ENCODE peak calls at places on chromosomes 1 and 21, in nine cellular contexts. P is activated CD4-positive, CD25-positive, alpha-beta regulatory T cell treated with anti-CD3 and anti-CD28 coated beads, Interleukin-2, amount 50 U/mL, for 72 hours; Z is Ammon's horn; T is activated naive CD8-positive, alpha-beta T cell treated with anti-CD3 and anti-CD28 coated beads for 36 hours; J is C1 segment of cervical spinal cord; U is GM03348; F is astrocyte of the spinal cord; R is astrocyte of the hippocampus; M is NCI-H69. O is an unnamed sample.
A peak's percentile ranks its signal among the peaks of the same experiment; 100 is the strongest.

GRCh38 chr1:236688705-236689104 is 2.4 kb downstream of the ACTN2 start:
- DNase-seq in P (no peak), Z (no peak), T (no peak), J (no peak), U (no peak), F (no peak), R (no peak), M (no peak), O (no peak)

GRCh38 chr1:162551969-162552683 is 9.4 kb upstream of the UAP1 start:
- DNase-seq in P (no peak), Z (no peak), T (no peak), J (no peak), U (peak; percentile 44), F (no peak), R (no peak), M (no peak), O (no peak)

GRCh38 chr1:202577381-202577780 is 132.9 kb downstream of the SYT2 start:
- DNase-seq in P (no peak), Z (no peak), T (no peak), J (no peak), U (no peak), F (no peak), R (no peak), M (no peak), O (no peak)

GRCh38 chr1:184854456-184855180 is 100.0 kb upstream of the EDEM3 start:
- DNase-seq in P (no peak), Z (peak; percentile 38), T (no peak), J (no peak), U (peak; percentile 48), F (peak; percentile 64), R (peak; percentile 41), M (no peak), O (no peak)

GRCh38 chr1:39158330-39159086 is 46.0 kb upstream of the MACF1 start:
- DNase-seq in P (no peak), Z (peak; percentile 33), T (no peak), J (no peak), U (no peak), F (peak; percentile 69), R (peak; percentile 92), M (peak; percentile 64), O (no peak)

GRCh38 chr1:53499257-53500183 is 40.3 kb downstream of the DMRTB1 start:
- DNase-seq in P (no peak), Z (no peak), T (no peak), J (no peak), U (no peak), F (no peak), R (no peak), M (no peak), O (no peak)

GRCh38 chr1:31760901-31761470 is 3.2 kb downstream of the ADGRB2 start:
- DNase-seq in P (peak; percentile 50), Z (peak; percentile 52), T (peak; percentile 61), J (peak; percentile 18), U (peak; percentile 92), F (peak; percentile 56), R (peak; percentile 87), M (peak; percentile 83), O (no peak)

GRCh38 chr1:168088511-168089325 is 48.0 kb downstream of the GPR161 start:
- DNase-seq in P (no peak), Z (no peak), T (no peak), J (no peak), U (no peak), F (no peak), R (no peak), M (peak; percentile 37), O (no peak)

GRCh38 chr1:41955461-41956159 is 36.9 kb upstream of the HIVEP3 start:
- DNase-seq in P (no peak), Z (no peak), T (peak; percentile 37), J (no peak), U (peak; percentile 63), F (peak; percentile 94), R (peak; percentile 90), M (peak; percentile 88), O (no peak)

GRCh38 chr1:179082308-179083030 is 599 bp downstream of the TOR3A start:
- DNase-seq in P (peak; percentile 47), Z (no peak), T (peak; percentile 43), J (peak; percentile 8), U (peak; percentile 77), F (peak; percentile 16), R (peak; percentile 58), M (peak; percentile 69), O (peak; percentile 18)

GRCh38 chr1:41240806-41241747 is 1.0 kb downstream of the SCMH1 start:
- DNase-seq in P (peak; percentile 57), Z (peak; percentile 49), T (peak; percentile 67), J (peak; percentile 28), U (peak; percentile 85), F (peak; percentile 31), R (peak; percentile 68), M (peak; percentile 76), O (peak; percentile 45)

GRCh38 chr1:156115514-156116374 is 1.2 kb downstream of the LMNA start:
- DNase-seq in P (no peak), Z (peak; percentile 51), T (no peak), J (peak; percentile 67), U (peak; percentile 63), F (peak; percentile 66), R (peak; percentile 82), M (peak; percentile 56), O (peak; percentile 71)

GRCh38 chr1:27145934-27146354 is 9.0 kb downstream of the SLC9A1 start:
- DNase-seq in P (no peak), Z (peak; percentile 41), T (no peak), J (no peak), U (peak; percentile 86), F (peak; percentile 82), R (peak; percentile 88), M (peak; percentile 7), O (no peak)

GRCh38 chr1:232648316-232648715 is 18.4 kb upstream of the SIPA1L2 start:
- DNase-seq in P (no peak), Z (no peak), T (no peak), J (no peak), U (no peak), F (peak; percentile 26), R (no peak), M (no peak), O (no peak)

GRCh38 chr1:236535656-236536293 is 12.0 kb downstream of the LGALS8 start:
- DNase-seq in P (no peak), Z (peak; percentile 62), T (no peak), J (no peak), U (no peak), F (no peak), R (no peak), M (peak; percentile 98), O (no peak)

GRCh38 chr1:86429122-86429725 is 5.3 kb downstream of the CLCA2 start:
- DNase-seq in P (no peak), Z (no peak), T (no peak), J (no peak), U (peak; percentile 12), F (peak; percentile 44), R (peak; percentile 29), M (no peak), O (no peak)

GRCh38 chr1:214493126-214493796 is 58.1 kb downstream of the PTPN14 start:
- DNase-seq in P (no peak), Z (no peak), T (no peak), J (no peak), U (peak; percentile 52), F (peak; percentile 78), R (peak; percentile 54), M (no peak), O (no peak)

GRCh38 chr1:241934843-241935242 is 22.7 kb upstream of the BECN2 start:
- DNase-seq in P (no peak), Z (peak; percentile 33), T (no peak), J (peak; percentile 33), U (no peak), F (no peak), R (no peak), M (no peak), O (peak; percentile 12)

GRCh38 chr1:96309783-96310182 is 411.8 kb upstream of the PTBP2 start:
- DNase-seq in P (no peak), Z (no peak), T (no peak), J (no peak), U (peak; percentile 28), F (peak; percentile 63), R (peak; percentile 63), M (no peak), O (no peak)

GRCh38 chr1:66273674-66274073 is 260.3 kb upstream of the SGIP1 start:
- DNase-seq in P (no peak), Z (no peak), T (no peak), J (no peak), U (no peak), F (no peak), R (no peak), M (no peak), O (no peak)

GRCh38 chr1:186882372-186883134 is 53.8 kb downstream of the PLA2G4A start:
- DNase-seq in P (no peak), Z (no peak), T (no peak), J (no peak), U (no peak), F (no peak), R (peak; percentile 15), M (no peak), O (no peak)

GRCh38 chr21:15539376-15539775 is 190.4 kb upstream of the USP25 start:
- DNase-seq in P (no peak), Z (no peak), T (no peak), J (no peak), U (no peak), F (no peak), R (no peak), M (no peak), O (no peak)

GRCh38 chr1:1827089-1827433 is 48.8 kb upstream of the NADK start:
- DNase-seq in P (no peak), Z (no peak), T (no peak), J (no peak), U (peak; percentile 27), F (no peak), R (no peak), M (peak; percentile 1), O (no peak)

GRCh38 chr1:230068952-230069684 is 2.1 kb downstream of the GALNT2 start:
- DNase-seq in P (no peak), Z (no peak), T (no peak), J (no peak), U (no peak), F (no peak), R (peak; percentile 54), M (peak; percentile 81), O (peak; percentile 29)

GRCh38 chr1:96979869-96980268 is 258.3 kb downstream of the PTBP2 start:
- DNase-seq in P (no peak), Z (no peak), T (no peak), J (no peak), U (no peak), F (no peak), R (no peak), M (no peak), O (no peak)

GRCh38 chr1:85313888-85314696 is 37.7 kb upstream of the BCL10 start:
- DNase-seq in P (no peak), Z (no peak), T (no peak), J (no peak), U (peak; percentile 82), F (peak; percentile 86), R (peak; percentile 90), M (no peak), O (no peak)

GRCh38 chr1:235019456-235019855 is 109.2 kb downstream of the TOMM20 start:
- DNase-seq in P (no peak), Z (no peak), T (no peak), J (no peak), U (no peak), F (peak; percentile 46), R (peak; percentile 54), M (no peak), O (no peak)

GRCh38 chr1:235513495-235514366 is 9.5 kb upstream of the B3GALNT2 start:
- DNase-seq in P (no peak), Z (peak; percentile 70), T (peak; percentile 12), J (no peak), U (peak; percentile 70), F (peak; percentile 77), R (peak; percentile 82), M (peak; percentile 72), O (peak; percentile 81)

GRCh38 chr1:232477728-232478127 is 152.2 kb downstream of the SIPA1L2 start:
- DNase-seq in P (no peak), Z (no peak), T (no peak), J (no peak), U (peak; percentile 66), F (peak; percentile 94), R (peak; percentile 92), M (peak; percentile 48), O (no peak)

GRCh38 chr1:44292641-44293040 is 62.4 kb downstream of the ERI3 start:
- DNase-seq in P (no peak), Z (no peak), T (no peak), J (no peak), U (no peak), F (no peak), R (no peak), M (no peak), O (no peak)

GRCh38 chr21:45301521-45302081 is 13.9 kb upstream of the POFUT2 start:
- DNase-seq in P (no peak), Z (no peak), T (no peak), J (no peak), U (no peak), F (no peak), R (no peak), M (no peak), O (no peak)

O was measured in pons.